ENCODE peak calls at places on chromosomes 13 and 19, in nine cellular contexts. One of them, this sample, is unnamed.

GRCh38 chr13:99821741-99822140 is 149.8 kb downstream of the ZIC5 start:
- DNase-seq in HFF-Myc: peak
- DNase-seq in SK-N-SH: no peak
- DNase-seq in HL-60: no peak
- DNase-seq in cardiac fibroblast: no peak
- DNase-seq in adrenal gland: no peak
- DNase-seq in neural progenitor cell: no peak
- DNase-seq in nephron progenitor cell: no peak
- DNase-seq in DND-41: no peak
- DNase-seq in this sample: no peak

GRCh38 chr13:42707596-42707995 is 73.8 kb upstream of the FAM216B start:
- DNase-seq in HFF-Myc: no peak
- DNase-seq in SK-N-SH: no peak
- DNase-seq in HL-60: no peak
- DNase-seq in cardiac fibroblast: peak
- DNase-seq in adrenal gland: no peak
- DNase-seq in neural progenitor cell: no peak
- DNase-seq in nephron progenitor cell: no peak
- DNase-seq in DND-41: no peak
- DNase-seq in this sample: no peak

GRCh38 chr13:41231786-41232185 is 31.6 kb downstream of the MTRF1 start:
- DNase-seq in HFF-Myc: no peak
- DNase-seq in SK-N-SH: no peak
- DNase-seq in HL-60: no peak
- DNase-seq in cardiac fibroblast: peak
- DNase-seq in adrenal gland: peak
- DNase-seq in neural progenitor cell: no peak
- DNase-seq in nephron progenitor cell: peak
- DNase-seq in DND-41: peak
- DNase-seq in this sample: no peak

GRCh38 chr19:1591421-1592022 is 1.1 kb downstream of the MBD3 start:
- DNase-seq in HFF-Myc: no peak
- DNase-seq in SK-N-SH: peak
- DNase-seq in HL-60: no peak
- DNase-seq in cardiac fibroblast: peak
- DNase-seq in adrenal gland: no peak
- DNase-seq in neural progenitor cell: peak
- DNase-seq in nephron progenitor cell: no peak
- DNase-seq in DND-41: no peak
- DNase-seq in this sample: no peak

GRCh38 chr19:34348899-34349487 is 16.0 kb upstream of the GPI start:
- DNase-seq in HFF-Myc: no peak
- DNase-seq in SK-N-SH: no peak
- DNase-seq in HL-60: no peak
- DNase-seq in cardiac fibroblast: no peak
- DNase-seq in adrenal gland: peak
- DNase-seq in neural progenitor cell: no peak
- DNase-seq in nephron progenitor cell: no peak
- DNase-seq in DND-41: no peak
- DNase-seq in this sample: no peak

GRCh38 chr19:12681074-12681987 is at the start of gene DHPS:
- DNase-seq in HFF-Myc: peak
- DNase-seq in SK-N-SH: peak
- DNase-seq in HL-60: peak
- DNase-seq in cardiac fibroblast: peak
- DNase-seq in adrenal gland: peak
- DNase-seq in neural progenitor cell: peak
- DNase-seq in nephron progenitor cell: peak
- DNase-seq in DND-41: peak
- DNase-seq in this sample: peak

GRCh38 chr13:49781791-49782190 is 10.7 kb downstream of the KPNA3 start:
- DNase-seq in HFF-Myc: no peak
- DNase-seq in SK-N-SH: no peak
- DNase-seq in HL-60: no peak
- DNase-seq in cardiac fibroblast: no peak
- DNase-seq in adrenal gland: no peak
- DNase-seq in neural progenitor cell: no peak
- DNase-seq in nephron progenitor cell: no peak
- DNase-seq in DND-41: no peak
- DNase-seq in this sample: no peak

GRCh38 chr19:3976495-3977241 is 5.8 kb upstream of the DAPK3 start:
- DNase-seq in HFF-Myc: no peak
- DNase-seq in SK-N-SH: peak
- DNase-seq in HL-60: no peak
- DNase-seq in cardiac fibroblast: peak
- DNase-seq in adrenal gland: peak
- DNase-seq in neural progenitor cell: no peak
- DNase-seq in nephron progenitor cell: no peak
- DNase-seq in DND-41: no peak
- DNase-seq in this sample: no peak

GRCh38 chr13:43567608-43568007 is 219.2 kb downstream of the ENOX1 start:
- DNase-seq in HFF-Myc: no peak
- DNase-seq in SK-N-SH: no peak
- DNase-seq in HL-60: no peak
- DNase-seq in cardiac fibroblast: no peak
- DNase-seq in adrenal gland: no peak
- DNase-seq in neural progenitor cell: no peak
- DNase-seq in nephron progenitor cell: no peak
- DNase-seq in DND-41: no peak
- DNase-seq in this sample: no peak

DNA sequence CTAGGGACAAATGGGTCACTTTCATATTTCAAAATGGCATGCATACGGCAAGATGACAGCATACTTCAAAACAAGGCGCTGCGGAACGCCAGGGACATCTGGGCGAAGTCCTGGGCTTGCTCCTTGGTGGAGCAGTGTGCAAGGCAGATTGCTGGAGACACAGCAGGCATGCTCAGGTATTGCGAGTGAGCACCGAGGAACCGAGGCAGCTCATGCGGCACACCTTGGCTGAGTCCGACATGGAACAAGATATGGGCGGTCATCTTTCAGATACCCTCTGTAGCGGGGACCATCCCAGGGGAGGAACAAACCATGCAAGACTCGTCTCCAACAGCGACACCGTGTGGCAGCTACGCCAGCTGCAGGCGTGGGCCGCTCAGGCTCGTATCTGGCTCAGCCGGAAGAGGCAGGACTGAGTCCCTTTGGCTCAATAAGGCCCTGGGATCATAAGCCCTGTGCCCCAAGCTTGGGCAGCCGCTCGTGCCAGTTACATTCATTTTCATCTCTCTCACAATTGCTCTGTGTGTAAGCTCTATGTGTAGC is 112.4 kb downstream of the NUFIP1 start:
- DNase-seq in HFF-Myc: no peak
- DNase-seq in SK-N-SH: no peak
- DNase-seq in HL-60: no peak
- DNase-seq in cardiac fibroblast: no peak
- DNase-seq in adrenal gland: no peak
- DNase-seq in neural progenitor cell: peak
- DNase-seq in nephron progenitor cell: peak
- DNase-seq in DND-41: no peak
- DNase-seq in this sample: peak
- TF ChIP-seq CTCF in HFF-Myc: peak
- TF ChIP-seq CTCF in SK-N-SH: peak
- TF ChIP-seq CTCF in HL-60: no peak
- TF ChIP-seq CTCF in cardiac fibroblast: peak
- TF ChIP-seq CTCF in adrenal gland: no peak
- TF ChIP-seq CTCF in neural progenitor cell: peak
- TF ChIP-seq CTCF in nephron progenitor cell: peak
- TF ChIP-seq CTCF in DND-41: peak
- TF ChIP-seq CTCF in this sample: peak

GRCh38 chr19:29967623-29968022 is 25.6 kb downstream of the URI1 start:
- DNase-seq in HFF-Myc: no peak
- DNase-seq in SK-N-SH: no peak
- DNase-seq in HL-60: peak
- DNase-seq in cardiac fibroblast: peak
- DNase-seq in adrenal gland: peak
- DNase-seq in neural progenitor cell: no peak
- DNase-seq in nephron progenitor cell: no peak
- DNase-seq in DND-41: no peak
- DNase-seq in this sample: no peak

GRCh38 chr19:29965529-29965928 is 23.5 kb downstream of the URI1 start:
- DNase-seq in HFF-Myc: no peak
- DNase-seq in SK-N-SH: no peak
- DNase-seq in HL-60: no peak
- DNase-seq in cardiac fibroblast: no peak
- DNase-seq in adrenal gland: no peak
- DNase-seq in neural progenitor cell: no peak
- DNase-seq in nephron progenitor cell: no peak
- DNase-seq in DND-41: no peak
- DNase-seq in this sample: no peak

GRCh38 chr19:29964171-29964570 is 22.1 kb downstream of the URI1 start:
- DNase-seq in HFF-Myc: no peak
- DNase-seq in SK-N-SH: no peak
- DNase-seq in HL-60: no peak
- DNase-seq in cardiac fibroblast: peak
- DNase-seq in adrenal gland: peak
- DNase-seq in neural progenitor cell: no peak
- DNase-seq in nephron progenitor cell: no peak
- DNase-seq in DND-41: no peak
- DNase-seq in this sample: no peak

GRCh38 chr19:29963576-29963975 is 21.5 kb downstream of the URI1 start:
- DNase-seq in HFF-Myc: no peak
- DNase-seq in SK-N-SH: no peak
- DNase-seq in HL-60: no peak
- DNase-seq in cardiac fibroblast: no peak
- DNase-seq in adrenal gland: no peak
- DNase-seq in neural progenitor cell: no peak
- DNase-seq in nephron progenitor cell: no peak
- DNase-seq in DND-41: no peak
- DNase-seq in this sample: no peak

DNA sequence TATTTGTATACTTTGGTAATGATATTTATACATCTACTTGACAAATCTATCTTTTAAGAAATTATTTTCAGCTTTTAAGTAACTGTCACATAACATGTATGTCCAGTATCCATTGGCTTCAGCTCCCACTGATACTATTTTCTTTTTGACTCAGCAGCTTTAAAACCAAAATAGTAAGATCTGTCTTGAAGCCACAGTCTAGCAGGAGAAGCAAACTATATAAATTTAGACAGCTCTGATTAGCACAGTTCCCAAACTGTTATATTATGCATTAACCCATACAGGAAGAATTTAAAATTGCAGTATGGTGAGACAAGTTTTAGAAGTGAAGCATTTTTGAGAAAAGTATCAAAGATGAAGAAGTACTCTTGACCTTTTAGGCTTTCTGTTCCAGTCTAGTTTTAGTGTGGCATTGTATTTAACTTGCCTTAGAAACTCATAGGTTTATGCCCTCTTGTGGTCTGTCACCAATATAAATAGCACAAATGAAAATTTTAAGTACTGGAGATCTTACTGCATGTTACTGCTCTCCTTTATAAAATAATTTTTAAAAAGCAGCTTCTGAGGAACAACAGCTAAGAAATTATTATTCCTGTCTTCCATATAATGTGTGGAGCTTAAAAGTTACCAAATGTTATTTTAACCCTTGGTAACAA is 24.7 kb downstream of the URI1 start:
- DNase-seq in HFF-Myc: no peak
- DNase-seq in SK-N-SH: no peak
- DNase-seq in HL-60: no peak
- DNase-seq in cardiac fibroblast: peak
- DNase-seq in adrenal gland: no peak
- DNase-seq in neural progenitor cell: no peak
- DNase-seq in nephron progenitor cell: no peak
- DNase-seq in DND-41: no peak
- DNase-seq in this sample: no peak
- TF ChIP-seq CTCF in HFF-Myc: no peak
- TF ChIP-seq CTCF in SK-N-SH: peak
- TF ChIP-seq CTCF in HL-60: no peak
- TF ChIP-seq CTCF in cardiac fibroblast: peak
- TF ChIP-seq CTCF in adrenal gland: peak
- TF ChIP-seq CTCF in neural progenitor cell: peak
- TF ChIP-seq CTCF in nephron progenitor cell: no peak
- TF ChIP-seq CTCF in DND-41: peak
- TF ChIP-seq CTCF in this sample: no peak

GRCh38 chr19:13993554-13994308 is 12.4 kb downstream of the RFX1 start:
- DNase-seq in HFF-Myc: no peak
- DNase-seq in SK-N-SH: peak
- DNase-seq in HL-60: no peak
- DNase-seq in cardiac fibroblast: no peak
- DNase-seq in adrenal gland: no peak
- DNase-seq in neural progenitor cell: no peak
- DNase-seq in nephron progenitor cell: no peak
- DNase-seq in DND-41: no peak
- DNase-seq in this sample: no peak

GRCh38 chr19:13995017-13995728 is 10.9 kb downstream of the RFX1 start:
- DNase-seq in HFF-Myc: no peak
- DNase-seq in SK-N-SH: no peak
- DNase-seq in HL-60: no peak
- DNase-seq in cardiac fibroblast: peak
- DNase-seq in adrenal gland: peak
- DNase-seq in neural progenitor cell: no peak
- DNase-seq in nephron progenitor cell: no peak
- DNase-seq in DND-41: no peak
- DNase-seq in this sample: no peak

GRCh38 chr19:13990085-13990484 is 16.0 kb downstream of the RFX1 start:
- DNase-seq in HFF-Myc: no peak
- DNase-seq in SK-N-SH: no peak
- DNase-seq in HL-60: no peak
- DNase-seq in cardiac fibroblast: no peak
- DNase-seq in adrenal gland: no peak
- DNase-seq in neural progenitor cell: no peak
- DNase-seq in nephron progenitor cell: no peak
- DNase-seq in DND-41: no peak
- DNase-seq in this sample: no peak

GRCh38 chr19:13995878-13996765 is 10.0 kb downstream of the RFX1 start:
- DNase-seq in HFF-Myc: no peak
- DNase-seq in SK-N-SH: no peak
- DNase-seq in HL-60: no peak
- DNase-seq in cardiac fibroblast: no peak
- DNase-seq in adrenal gland: no peak
- DNase-seq in neural progenitor cell: no peak
- DNase-seq in nephron progenitor cell: no peak
- DNase-seq in DND-41: no peak
- DNase-seq in this sample: no peak

DNA sequence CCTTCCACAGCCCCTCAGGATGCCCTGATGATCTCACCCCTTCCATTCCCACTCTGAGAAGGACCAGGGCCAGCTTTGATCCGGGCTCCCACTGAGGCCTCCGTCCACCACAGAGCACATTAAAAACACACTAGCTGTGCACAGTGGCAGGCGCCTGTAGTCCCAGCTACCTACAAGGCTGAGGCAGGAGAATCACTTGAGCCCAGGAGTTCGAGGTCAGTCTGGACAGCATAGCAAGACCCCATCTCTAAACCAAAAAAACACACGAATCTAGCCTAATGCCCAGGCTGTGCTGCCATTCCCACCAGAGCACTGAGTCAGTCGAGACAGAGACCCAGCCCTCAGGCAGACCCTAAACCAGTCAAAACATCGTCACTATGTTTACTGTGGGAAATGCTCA is 14.1 kb downstream of the RFX1 start:
- DNase-seq in HFF-Myc: no peak
- DNase-seq in SK-N-SH: no peak
- DNase-seq in HL-60: no peak
- DNase-seq in cardiac fibroblast: no peak
- DNase-seq in adrenal gland: no peak
- DNase-seq in neural progenitor cell: no peak
- DNase-seq in nephron progenitor cell: no peak
- DNase-seq in DND-41: no peak
- DNase-seq in this sample: no peak
- TF ChIP-seq CTCF in HFF-Myc: no peak
- TF ChIP-seq CTCF in SK-N-SH: no peak
- TF ChIP-seq CTCF in HL-60: no peak
- TF ChIP-seq CTCF in cardiac fibroblast: no peak
- TF ChIP-seq CTCF in adrenal gland: no peak
- TF ChIP-seq CTCF in neural progenitor cell: no peak
- TF ChIP-seq CTCF in nephron progenitor cell: no peak
- TF ChIP-seq CTCF in DND-41: no peak
- TF ChIP-seq CTCF in this sample: no peak

GRCh38 chr19:51326216-51327065 is 15.0 kb downstream of the IGLON5 start:
- DNase-seq in HFF-Myc: no peak
- DNase-seq in SK-N-SH: no peak
- DNase-seq in HL-60: no peak
- DNase-seq in cardiac fibroblast: no peak
- DNase-seq in adrenal gland: no peak
- DNase-seq in neural progenitor cell: no peak
- DNase-seq in nephron progenitor cell: no peak
- DNase-seq in DND-41: no peak
- DNase-seq in this sample: no peak
- TF ChIP-seq CTCF in HFF-Myc: no peak
- TF ChIP-seq CTCF in SK-N-SH: no peak
- TF ChIP-seq CTCF in HL-60: no peak
- TF ChIP-seq CTCF in cardiac fibroblast: no peak
- TF ChIP-seq CTCF in adrenal gland: no peak
- TF ChIP-seq CTCF in neural progenitor cell: no peak
- TF ChIP-seq CTCF in nephron progenitor cell: no peak
- TF ChIP-seq CTCF in DND-41: no peak
- TF ChIP-seq CTCF in this sample: no peak